ENCODE peak calls at places on chromosomes 11 and 22, in eight cellular contexts. One of them, this sample, is unnamed.

GRCh38 chr11:37788141-37788877 is 1190.3 kb upstream of the RAG2 start:
- DNase-seq in caudate nucleus: no peak
- DNase-seq in IMR-90: peak
- DNase-seq in CD8-positive, alpha-beta T cell: no peak
- DNase-seq in heart left ventricle: no peak
- DNase-seq in tibial artery: no peak
- DNase-seq in mesendoderm: peak
- DNase-seq in psoas muscle: no peak
- DNase-seq in this sample: no peak

GRCh38 chr11:129458756-129459535 is 83.3 kb downstream of the BARX2 start:
- DNase-seq in tibial artery: no peak
- DNase-seq in IMR-90: no peak
- DNase-seq in caudate nucleus: no peak
- DNase-seq in mesendoderm: no peak
- DNase-seq in heart left ventricle: no peak
- DNase-seq in psoas muscle: no peak
- DNase-seq in CD8-positive, alpha-beta T cell: no peak
- DNase-seq in this sample: no peak

GRCh38 chr11:47857485-47858168 is 9.5 kb upstream of the NUP160 start:
- DNase-seq in mesendoderm: no peak
- DNase-seq in tibial artery: no peak
- DNase-seq in heart left ventricle: no peak
- DNase-seq in caudate nucleus: no peak
- DNase-seq in IMR-90: no peak
- DNase-seq in psoas muscle: no peak
- DNase-seq in CD8-positive, alpha-beta T cell: no peak
- DNase-seq in this sample: no peak

GRCh38 chr22:29011868-29012428 is 49.7 kb downstream of the C22orf31 start:
- DNase-seq in CD8-positive, alpha-beta T cell: no peak
- DNase-seq in caudate nucleus: no peak
- DNase-seq in tibial artery: no peak
- DNase-seq in heart left ventricle: no peak
- DNase-seq in psoas muscle: no peak
- DNase-seq in IMR-90: no peak
- DNase-seq in mesendoderm: no peak
- DNase-seq in this sample: no peak

GRCh38 chr11:907668-908067 is 2.9 kb downstream of the CHID1 start:
- DNase-seq in CD8-positive, alpha-beta T cell: no peak
- DNase-seq in psoas muscle: no peak
- DNase-seq in tibial artery: no peak
- DNase-seq in caudate nucleus: no peak
- DNase-seq in IMR-90: no peak
- DNase-seq in heart left ventricle: no peak
- DNase-seq in mesendoderm: no peak
- DNase-seq in this sample: no peak

GRCh38 chr11:114102993-114103896 is 43.7 kb downstream of the ZBTB16 start:
- DNase-seq in IMR-90: no peak
- DNase-seq in CD8-positive, alpha-beta T cell: no peak
- DNase-seq in tibial artery: no peak
- DNase-seq in caudate nucleus: no peak
- DNase-seq in heart left ventricle: no peak
- DNase-seq in mesendoderm: no peak
- DNase-seq in psoas muscle: no peak
- DNase-seq in this sample: no peak

GRCh38 chr11:109864834-109865557 is 228.2 kb upstream of the ZC3H12C start:
- DNase-seq in tibial artery: no peak
- DNase-seq in mesendoderm: no peak
- DNase-seq in CD8-positive, alpha-beta T cell: no peak
- DNase-seq in psoas muscle: no peak
- DNase-seq in IMR-90: peak
- DNase-seq in caudate nucleus: no peak
- DNase-seq in heart left ventricle: no peak
- DNase-seq in this sample: no peak

GRCh38 chr11:66883021-66883968 is 26.4 kb downstream of the LRFN4 start:
- DNase-seq in CD8-positive, alpha-beta T cell: peak
- DNase-seq in caudate nucleus: no peak
- DNase-seq in heart left ventricle: no peak
- DNase-seq in psoas muscle: peak
- DNase-seq in IMR-90: peak
- DNase-seq in tibial artery: no peak
- DNase-seq in mesendoderm: peak
- DNase-seq in this sample: no peak

GRCh38 chr11:13876423-13876822 is 86.1 kb upstream of the SPON1 start:
- DNase-seq in CD8-positive, alpha-beta T cell: no peak
- DNase-seq in mesendoderm: no peak
- DNase-seq in IMR-90: no peak
- DNase-seq in caudate nucleus: no peak
- DNase-seq in tibial artery: no peak
- DNase-seq in psoas muscle: no peak
- DNase-seq in heart left ventricle: no peak
- DNase-seq in this sample: no peak

GRCh38 chr11:10941429-10941828 is 83.6 kb upstream of the ZBED5 start:
- DNase-seq in mesendoderm: no peak
- DNase-seq in caudate nucleus: no peak
- DNase-seq in IMR-90: no peak
- DNase-seq in CD8-positive, alpha-beta T cell: no peak
- DNase-seq in heart left ventricle: no peak
- DNase-seq in psoas muscle: no peak
- DNase-seq in tibial artery: no peak
- DNase-seq in this sample: no peak

GRCh38 chr11:78798567-78799170 is 224.0 kb upstream of the NARS2 start:
- DNase-seq in mesendoderm: peak
- DNase-seq in tibial artery: peak
- DNase-seq in heart left ventricle: peak
- DNase-seq in psoas muscle: peak
- DNase-seq in caudate nucleus: no peak
- DNase-seq in IMR-90: peak
- DNase-seq in CD8-positive, alpha-beta T cell: no peak
- DNase-seq in this sample: peak

GRCh38 chr22:32777997-32778396 is 23.5 kb upstream of the TIMP3 start:
- DNase-seq in CD8-positive, alpha-beta T cell: no peak
- DNase-seq in psoas muscle: no peak
- DNase-seq in mesendoderm: peak
- DNase-seq in caudate nucleus: no peak
- DNase-seq in tibial artery: no peak
- DNase-seq in heart left ventricle: no peak
- DNase-seq in IMR-90: no peak
- DNase-seq in this sample: no peak

GRCh38 chr11:75453916-75454655 is 21.1 kb upstream of the KLHL35 start:
- DNase-seq in caudate nucleus: no peak
- DNase-seq in IMR-90: peak
- DNase-seq in psoas muscle: peak
- DNase-seq in mesendoderm: no peak
- DNase-seq in CD8-positive, alpha-beta T cell: no peak
- DNase-seq in heart left ventricle: no peak
- DNase-seq in tibial artery: peak
- DNase-seq in this sample: no peak

GRCh38 chr11:92226331-92227232 is 2.0 kb downstream of the FAT3 start:
- DNase-seq in tibial artery: peak
- DNase-seq in CD8-positive, alpha-beta T cell: no peak
- DNase-seq in psoas muscle: peak
- DNase-seq in heart left ventricle: no peak
- DNase-seq in mesendoderm: peak
- DNase-seq in IMR-90: no peak
- DNase-seq in caudate nucleus: no peak
- DNase-seq in this sample: no peak

DNA sequence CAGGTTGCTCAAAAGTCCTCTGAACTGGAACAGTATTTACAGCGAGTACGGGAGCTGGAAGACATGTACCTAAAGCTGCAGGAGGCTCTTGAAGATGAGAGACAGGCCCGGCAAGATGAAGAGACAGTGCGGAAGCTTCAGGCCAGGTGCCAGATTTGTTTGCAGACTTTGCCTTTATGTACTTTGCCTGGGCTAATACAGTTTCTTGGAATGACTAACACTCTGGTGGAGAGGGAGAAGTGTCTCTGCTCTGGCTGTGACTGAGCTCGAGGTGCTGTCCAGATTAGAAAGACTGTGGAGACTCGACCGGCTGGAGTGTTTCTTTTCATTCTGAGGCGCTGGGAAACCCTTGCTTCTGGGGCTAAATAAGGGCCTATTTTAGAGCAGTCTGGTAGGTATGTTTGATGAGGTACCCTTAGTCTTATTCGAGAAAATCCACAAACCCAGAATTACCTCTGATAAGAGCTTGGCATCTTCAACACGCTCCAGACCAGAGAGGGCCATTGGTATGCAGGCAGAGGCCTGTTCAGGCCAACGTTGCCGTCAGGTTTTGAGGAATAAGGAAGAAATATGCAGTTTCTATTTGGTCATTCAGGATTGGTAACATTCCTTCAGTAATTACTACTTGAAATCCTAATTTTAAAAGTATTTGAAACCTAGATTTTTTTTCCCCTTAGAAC is 76.5 kb downstream of the SWAP70 start:
- DNase-seq in heart left ventricle: no peak
- DNase-seq in tibial artery: no peak
- DNase-seq in IMR-90: no peak
- DNase-seq in psoas muscle: no peak
- DNase-seq in mesendoderm: no peak
- DNase-seq in caudate nucleus: no peak
- DNase-seq in CD8-positive, alpha-beta T cell: no peak
- DNase-seq in this sample: no peak
- H3K27ac ChIP-seq in heart left ventricle: no peak
- H3K27ac ChIP-seq in tibial artery: no peak
- H3K27ac ChIP-seq in IMR-90: no peak
- H3K27ac ChIP-seq in psoas muscle: no peak
- H3K27ac ChIP-seq in mesendoderm: no peak
- H3K27ac ChIP-seq in caudate nucleus: peak
- H3K27ac ChIP-seq in CD8-positive, alpha-beta T cell: no peak
- H3K27ac ChIP-seq in this sample: no peak

GRCh38 chr22:19984851-19985811 is 31.5 kb downstream of the ARVCF start:
- DNase-seq in heart left ventricle: no peak
- DNase-seq in IMR-90: no peak
- DNase-seq in caudate nucleus: no peak
- DNase-seq in tibial artery: peak
- DNase-seq in mesendoderm: no peak
- DNase-seq in psoas muscle: peak
- DNase-seq in CD8-positive, alpha-beta T cell: no peak
- DNase-seq in this sample: no peak
- H3K27ac ChIP-seq in heart left ventricle: peak
- H3K27ac ChIP-seq in IMR-90: no peak
- H3K27ac ChIP-seq in caudate nucleus: no peak
- H3K27ac ChIP-seq in tibial artery: peak
- H3K27ac ChIP-seq in mesendoderm: no peak
- H3K27ac ChIP-seq in psoas muscle: peak
- H3K27ac ChIP-seq in CD8-positive, alpha-beta T cell: no peak
- H3K27ac ChIP-seq in this sample: no peak

DNA sequence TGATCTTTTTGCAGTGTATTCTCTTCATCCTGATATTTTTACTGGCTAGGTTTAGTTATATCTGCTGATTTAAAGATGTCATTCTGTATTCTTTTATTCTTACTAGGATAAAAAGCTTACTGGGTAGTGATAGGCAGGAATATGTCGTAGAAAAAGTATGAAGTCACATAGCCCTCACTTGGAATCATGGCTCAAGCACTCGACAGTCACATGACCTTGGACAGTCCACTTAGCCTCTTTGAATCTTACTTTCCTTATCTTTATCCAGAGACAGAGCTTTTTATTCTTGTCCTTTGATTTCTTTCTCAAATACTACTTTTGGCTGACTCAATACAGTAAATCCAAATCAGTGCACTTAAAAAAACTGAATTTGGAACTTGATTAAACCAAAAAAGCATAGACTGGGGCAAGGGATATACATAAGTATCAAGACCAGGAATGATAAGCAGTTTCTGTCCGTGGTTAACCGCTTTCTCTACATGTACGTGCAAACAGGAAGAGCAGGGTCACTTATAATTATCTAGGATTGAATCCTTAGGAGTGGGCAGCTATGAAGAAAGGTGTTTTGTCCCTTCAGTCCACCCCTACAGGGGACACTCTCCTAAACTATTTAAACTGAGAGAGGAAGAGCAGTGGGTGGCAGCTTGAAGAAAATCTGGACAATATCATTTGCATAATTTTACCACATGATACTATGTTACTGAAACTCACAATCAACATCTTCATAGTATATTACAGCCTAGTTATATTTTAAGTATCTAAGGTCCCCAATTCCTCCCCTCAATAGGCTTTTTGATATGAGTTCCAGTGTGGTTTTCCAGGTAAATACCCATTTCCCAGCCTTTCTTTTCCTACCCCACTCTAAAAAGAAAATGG is 8.0 kb downstream of the MMP7 start:
- DNase-seq in psoas muscle: no peak
- DNase-seq in CD8-positive, alpha-beta T cell: no peak
- DNase-seq in caudate nucleus: no peak
- DNase-seq in tibial artery: no peak
- DNase-seq in heart left ventricle: no peak
- DNase-seq in mesendoderm: no peak
- DNase-seq in IMR-90: no peak
- DNase-seq in this sample: no peak
- H3K27ac ChIP-seq in psoas muscle: no peak
- H3K27ac ChIP-seq in CD8-positive, alpha-beta T cell: no peak
- H3K27ac ChIP-seq in caudate nucleus: no peak
- H3K27ac ChIP-seq in tibial artery: no peak
- H3K27ac ChIP-seq in heart left ventricle: no peak
- H3K27ac ChIP-seq in mesendoderm: no peak
- H3K27ac ChIP-seq in IMR-90: no peak
- H3K27ac ChIP-seq in this sample: no peak

DNA sequence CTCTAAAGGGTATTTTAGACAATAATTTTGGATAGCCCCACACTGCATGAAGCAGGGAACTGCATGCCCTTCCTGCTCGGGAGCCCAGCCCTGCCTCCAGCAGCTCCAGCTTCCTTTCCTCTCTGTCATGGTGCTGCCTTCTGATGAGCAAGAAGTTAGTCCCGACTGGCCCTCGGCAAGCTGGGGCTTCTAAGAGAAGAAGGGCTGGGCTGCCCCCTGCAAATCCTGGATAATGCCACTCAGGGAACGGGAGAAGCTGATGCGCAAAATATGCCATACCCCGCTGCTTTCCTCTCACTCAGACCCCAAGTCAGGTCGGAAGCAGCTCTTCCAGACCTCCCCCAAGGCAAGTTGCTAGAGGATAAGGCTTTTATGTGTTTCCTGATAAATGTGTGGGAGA is 296.3 kb downstream of the ETS1 start:
- DNase-seq in CD8-positive, alpha-beta T cell: peak
- DNase-seq in psoas muscle: no peak
- DNase-seq in mesendoderm: no peak
- DNase-seq in IMR-90: no peak
- DNase-seq in caudate nucleus: no peak
- DNase-seq in tibial artery: no peak
- DNase-seq in heart left ventricle: no peak
- DNase-seq in this sample: no peak
- H3K27ac ChIP-seq in CD8-positive, alpha-beta T cell: peak
- H3K27ac ChIP-seq in psoas muscle: no peak
- H3K27ac ChIP-seq in mesendoderm: no peak
- H3K27ac ChIP-seq in IMR-90: no peak
- H3K27ac ChIP-seq in caudate nucleus: no peak
- H3K27ac ChIP-seq in tibial artery: peak
- H3K27ac ChIP-seq in heart left ventricle: peak
- H3K27ac ChIP-seq in this sample: no peak

GRCh38 chr11:93528252-93528651 is 14.9 kb downstream of the SMCO4 start:
- DNase-seq in heart left ventricle: no peak
- DNase-seq in tibial artery: no peak
- DNase-seq in IMR-90: no peak
- DNase-seq in psoas muscle: peak
- DNase-seq in caudate nucleus: no peak
- DNase-seq in mesendoderm: no peak
- DNase-seq in CD8-positive, alpha-beta T cell: no peak
- DNase-seq in this sample: peak
- H3K27ac ChIP-seq in heart left ventricle: peak
- H3K27ac ChIP-seq in tibial artery: peak
- H3K27ac ChIP-seq in IMR-90: no peak
- H3K27ac ChIP-seq in psoas muscle: peak
- H3K27ac ChIP-seq in caudate nucleus: peak
- H3K27ac ChIP-seq in mesendoderm: no peak
- H3K27ac ChIP-seq in CD8-positive, alpha-beta T cell: no peak
- H3K27ac ChIP-seq in this sample: peak

This sample was measured in uterus.